ENCODE peak calls at places on chromosomes 13 and 19, in seven cellular contexts. One of them, this sample, is unnamed.

GRCh38 chr19:44737238-44738160 is 11.0 kb upstream of the BCL3 start:
- DNase-seq in CD8-positive, alpha-beta T cell: no peak
- DNase-seq in mesendoderm: no peak
- DNase-seq in nephron progenitor cell: no peak
- DNase-seq in left cardiac atrium: no peak
- DNase-seq in NCI-H1436: no peak
- DNase-seq in lung: no peak
- DNase-seq in this sample: no peak

GRCh38 chr13:32669030-32669646 is 82.9 kb downstream of the PDS5B start:
- DNase-seq in CD8-positive, alpha-beta T cell: no peak
- DNase-seq in mesendoderm: peak
- DNase-seq in nephron progenitor cell: no peak
- DNase-seq in left cardiac atrium: no peak
- DNase-seq in NCI-H1436: peak
- DNase-seq in lung: no peak
- DNase-seq in this sample: no peak

GRCh38 chr13:73657821-73658540 is 476.2 kb downstream of the KLF12 start:
- DNase-seq in CD8-positive, alpha-beta T cell: no peak
- DNase-seq in mesendoderm: peak
- DNase-seq in nephron progenitor cell: no peak
- DNase-seq in left cardiac atrium: peak
- DNase-seq in NCI-H1436: no peak
- DNase-seq in lung: no peak
- DNase-seq in this sample: no peak

GRCh38 chr19:48190288-48191284 is 20.1 kb downstream of the ZSWIM9 start:
- DNase-seq in CD8-positive, alpha-beta T cell: no peak
- DNase-seq in mesendoderm: peak
- DNase-seq in nephron progenitor cell: peak
- DNase-seq in left cardiac atrium: no peak
- DNase-seq in NCI-H1436: peak
- DNase-seq in lung: peak
- DNase-seq in this sample: no peak

GRCh38 chr13:98239156-98240076 is 62.3 kb upstream of the RNF113B start:
- DNase-seq in CD8-positive, alpha-beta T cell: no peak
- DNase-seq in mesendoderm: no peak
- DNase-seq in nephron progenitor cell: no peak
- DNase-seq in left cardiac atrium: no peak
- DNase-seq in NCI-H1436: peak
- DNase-seq in lung: no peak
- DNase-seq in this sample: no peak

GRCh38 chr19:31099470-31100190 is 249.6 kb downstream of the TSHZ3 start:
- DNase-seq in CD8-positive, alpha-beta T cell: no peak
- DNase-seq in mesendoderm: no peak
- DNase-seq in nephron progenitor cell: no peak
- DNase-seq in left cardiac atrium: no peak
- DNase-seq in NCI-H1436: no peak
- DNase-seq in lung: no peak
- DNase-seq in this sample: no peak

GRCh38 chr13:82654851-82655517 is 1227.3 kb downstream of the SLITRK1 start:
- DNase-seq in CD8-positive, alpha-beta T cell: no peak
- DNase-seq in mesendoderm: no peak
- DNase-seq in nephron progenitor cell: no peak
- DNase-seq in left cardiac atrium: peak
- DNase-seq in NCI-H1436: no peak
- DNase-seq in lung: peak
- DNase-seq in this sample: no peak

GRCh38 chr13:36418022-36418805 is 14.1 kb upstream of the CCNA1 start:
- DNase-seq in CD8-positive, alpha-beta T cell: no peak
- DNase-seq in mesendoderm: peak
- DNase-seq in nephron progenitor cell: no peak
- DNase-seq in left cardiac atrium: no peak
- DNase-seq in NCI-H1436: no peak
- DNase-seq in lung: no peak
- DNase-seq in this sample: no peak

GRCh38 chr13:113920173-113920572 is 53.7 kb downstream of the C13orf46 start:
- DNase-seq in CD8-positive, alpha-beta T cell: no peak
- DNase-seq in mesendoderm: no peak
- DNase-seq in nephron progenitor cell: no peak
- DNase-seq in left cardiac atrium: no peak
- DNase-seq in NCI-H1436: no peak
- DNase-seq in lung: no peak
- DNase-seq in this sample: no peak

GRCh38 chr19:5281588-5281987 is 59.0 kb downstream of the PTPRS start:
- DNase-seq in CD8-positive, alpha-beta T cell: no peak
- DNase-seq in mesendoderm: no peak
- DNase-seq in nephron progenitor cell: no peak
- DNase-seq in left cardiac atrium: peak
- DNase-seq in NCI-H1436: no peak
- DNase-seq in lung: peak
- DNase-seq in this sample: no peak

GRCh38 chr19:53907690-53908089 is 1.4 kb upstream of the CACNG7 start:
- DNase-seq in CD8-positive, alpha-beta T cell: no peak
- DNase-seq in mesendoderm: no peak
- DNase-seq in nephron progenitor cell: no peak
- DNase-seq in left cardiac atrium: no peak
- DNase-seq in NCI-H1436: no peak
- DNase-seq in lung: no peak
- DNase-seq in this sample: no peak

GRCh38 chr13:48892311-48892710 is 83.4 kb upstream of the FNDC3A start:
- DNase-seq in CD8-positive, alpha-beta T cell: no peak
- DNase-seq in mesendoderm: no peak
- DNase-seq in nephron progenitor cell: no peak
- DNase-seq in left cardiac atrium: no peak
- DNase-seq in NCI-H1436: no peak
- DNase-seq in lung: no peak
- DNase-seq in this sample: no peak

GRCh38 chr13:27374126-27374613 is 50.2 kb upstream of the GTF3A start:
- DNase-seq in CD8-positive, alpha-beta T cell: no peak
- DNase-seq in mesendoderm: no peak
- DNase-seq in nephron progenitor cell: no peak
- DNase-seq in left cardiac atrium: no peak
- DNase-seq in NCI-H1436: no peak
- DNase-seq in lung: no peak
- DNase-seq in this sample: no peak

GRCh38 chr13:93413972-93414717 is 187.5 kb downstream of the GPC6 start:
- DNase-seq in CD8-positive, alpha-beta T cell: no peak
- DNase-seq in mesendoderm: peak
- DNase-seq in nephron progenitor cell: no peak
- DNase-seq in left cardiac atrium: no peak
- DNase-seq in NCI-H1436: no peak
- DNase-seq in lung: no peak
- DNase-seq in this sample: no peak

GRCh38 chr19:7605490-7606222 is 10.0 kb downstream of the CAMSAP3 start:
- DNase-seq in CD8-positive, alpha-beta T cell: no peak
- DNase-seq in mesendoderm: peak
- DNase-seq in nephron progenitor cell: peak
- DNase-seq in left cardiac atrium: no peak
- DNase-seq in NCI-H1436: no peak
- DNase-seq in lung: no peak
- DNase-seq in this sample: no peak

GRCh38 chr13:29465741-29466293 is 129.7 kb downstream of the SLC7A1 start:
- DNase-seq in CD8-positive, alpha-beta T cell: no peak
- DNase-seq in mesendoderm: peak
- DNase-seq in nephron progenitor cell: no peak
- DNase-seq in left cardiac atrium: peak
- DNase-seq in NCI-H1436: no peak
- DNase-seq in lung: no peak
- DNase-seq in this sample: no peak

GRCh38 chr13:34124912-34125311 is 307.0 kb downstream of the RFC3 start:
- DNase-seq in CD8-positive, alpha-beta T cell: no peak
- DNase-seq in mesendoderm: no peak
- DNase-seq in nephron progenitor cell: no peak
- DNase-seq in left cardiac atrium: no peak
- DNase-seq in NCI-H1436: no peak
- DNase-seq in lung: no peak
- DNase-seq in this sample: no peak

GRCh38 chr19:51372649-51373504 is at the start of gene NKG7:
- DNase-seq in CD8-positive, alpha-beta T cell: peak
- DNase-seq in mesendoderm: no peak
- DNase-seq in nephron progenitor cell: no peak
- DNase-seq in left cardiac atrium: no peak
- DNase-seq in NCI-H1436: no peak
- DNase-seq in lung: no peak
- DNase-seq in this sample: peak

GRCh38 chr13:96141032-96141431 is 51.1 kb downstream of the HS6ST3 start:
- DNase-seq in CD8-positive, alpha-beta T cell: no peak
- DNase-seq in mesendoderm: peak
- DNase-seq in nephron progenitor cell: no peak
- DNase-seq in left cardiac atrium: no peak
- DNase-seq in NCI-H1436: no peak
- DNase-seq in lung: no peak
- DNase-seq in this sample: no peak

GRCh38 chr13:102580552-102581169 is 16.1 kb upstream of the TPP2 start:
- DNase-seq in CD8-positive, alpha-beta T cell: no peak
- DNase-seq in mesendoderm: peak
- DNase-seq in nephron progenitor cell: peak
- DNase-seq in left cardiac atrium: no peak
- DNase-seq in NCI-H1436: peak
- DNase-seq in lung: no peak
- DNase-seq in this sample: no peak

GRCh38 chr19:47699360-47699917 is 13.8 kb upstream of the EHD2 start:
- DNase-seq in CD8-positive, alpha-beta T cell: peak
- DNase-seq in mesendoderm: peak
- DNase-seq in nephron progenitor cell: peak
- DNase-seq in left cardiac atrium: peak
- DNase-seq in NCI-H1436: peak
- DNase-seq in lung: no peak
- DNase-seq in this sample: peak

GRCh38 chr13:93814658-93815057 is 588.1 kb downstream of the GPC6 start:
- DNase-seq in CD8-positive, alpha-beta T cell: no peak
- DNase-seq in mesendoderm: peak
- DNase-seq in nephron progenitor cell: no peak
- DNase-seq in left cardiac atrium: no peak
- DNase-seq in NCI-H1436: no peak
- DNase-seq in lung: no peak
- DNase-seq in this sample: no peak

GRCh38 chr19:40811478-40812341 is 12.7 kb downstream of the EGLN2 start:
- DNase-seq in CD8-positive, alpha-beta T cell: no peak
- DNase-seq in mesendoderm: no peak
- DNase-seq in nephron progenitor cell: peak
- DNase-seq in left cardiac atrium: no peak
- DNase-seq in NCI-H1436: no peak
- DNase-seq in lung: no peak
- DNase-seq in this sample: no peak

GRCh38 chr19:46928951-46929350 is 68.2 kb downstream of the ARHGAP35 start:
- DNase-seq in CD8-positive, alpha-beta T cell: no peak
- DNase-seq in mesendoderm: no peak
- DNase-seq in nephron progenitor cell: no peak
- DNase-seq in left cardiac atrium: no peak
- DNase-seq in NCI-H1436: no peak
- DNase-seq in lung: no peak
- DNase-seq in this sample: no peak

GRCh38 chr19:1577090-1577928 is 9.2 kb upstream of the MEX3D start:
- DNase-seq in CD8-positive, alpha-beta T cell: no peak
- DNase-seq in mesendoderm: no peak
- DNase-seq in nephron progenitor cell: no peak
- DNase-seq in left cardiac atrium: no peak
- DNase-seq in NCI-H1436: no peak
- DNase-seq in lung: no peak
- DNase-seq in this sample: no peak

GRCh38 chr13:35411059-35411744 is 65.3 kb downstream of the MAB21L1 start:
- DNase-seq in CD8-positive, alpha-beta T cell: no peak
- DNase-seq in mesendoderm: no peak
- DNase-seq in nephron progenitor cell: no peak
- DNase-seq in left cardiac atrium: no peak
- DNase-seq in NCI-H1436: no peak
- DNase-seq in lung: no peak
- DNase-seq in this sample: no peak

GRCh38 chr13:110748271-110748670 is 34.8 kb downstream of the ING1 start:
- DNase-seq in CD8-positive, alpha-beta T cell: no peak
- DNase-seq in mesendoderm: no peak
- DNase-seq in nephron progenitor cell: no peak
- DNase-seq in left cardiac atrium: no peak
- DNase-seq in NCI-H1436: no peak
- DNase-seq in lung: no peak
- DNase-seq in this sample: no peak

GRCh38 chr13:88649855-88650254 is 978.7 kb downstream of the SLITRK5 start:
- DNase-seq in CD8-positive, alpha-beta T cell: no peak
- DNase-seq in mesendoderm: no peak
- DNase-seq in nephron progenitor cell: no peak
- DNase-seq in left cardiac atrium: no peak
- DNase-seq in NCI-H1436: no peak
- DNase-seq in lung: no peak
- DNase-seq in this sample: no peak

GRCh38 chr13:36666482-36667264 is 7.1 kb upstream of the SERTM1 start:
- DNase-seq in CD8-positive, alpha-beta T cell: no peak
- DNase-seq in mesendoderm: no peak
- DNase-seq in nephron progenitor cell: no peak
- DNase-seq in left cardiac atrium: no peak
- DNase-seq in NCI-H1436: no peak
- DNase-seq in lung: no peak
- DNase-seq in this sample: no peak

GRCh38 chr13:35712907-35713685 is 236.6 kb upstream of the MAB21L1 start:
- DNase-seq in CD8-positive, alpha-beta T cell: no peak
- DNase-seq in mesendoderm: peak
- DNase-seq in nephron progenitor cell: no peak
- DNase-seq in left cardiac atrium: no peak
- DNase-seq in NCI-H1436: no peak
- DNase-seq in lung: no peak
- DNase-seq in this sample: no peak

GRCh38 chr13:28569886-28570285 is 75.0 kb upstream of the FLT1 start:
- DNase-seq in CD8-positive, alpha-beta T cell: no peak
- DNase-seq in mesendoderm: no peak
- DNase-seq in nephron progenitor cell: no peak
- DNase-seq in left cardiac atrium: no peak
- DNase-seq in NCI-H1436: no peak
- DNase-seq in lung: no peak
- DNase-seq in this sample: no peak

GRCh38 chr13:59734393-59734792 is 429.3 kb downstream of the DIAPH3 start:
- DNase-seq in CD8-positive, alpha-beta T cell: no peak
- DNase-seq in mesendoderm: peak
- DNase-seq in nephron progenitor cell: peak
- DNase-seq in left cardiac atrium: no peak
- DNase-seq in NCI-H1436: no peak
- DNase-seq in lung: no peak
- DNase-seq in this sample: no peak